ENCODE peak calls at places on chromosome X, in seven cellular contexts. E is pancreas; G is CD8-positive, alpha-beta T cell; W is RWPE1; V is substantia nigra; C is suprapubic skin; Q is IMR-90. O is an unnamed sample.
A peak's percentile ranks its signal among the peaks of the same experiment; 100 is the strongest.

GRCh38 chrX:73577368-73577767 is 14.4 kb downstream of the CHIC1 start:
- DNase-seq in G (no peak), Q (peak; percentile 75), C (no peak), E (no peak), V (no peak), W (peak; percentile 50), O (no peak)

GRCh38 chrX:55111578-55112254 is 22.9 kb downstream of the PAGE2 start:
- DNase-seq in G (no peak), W (no peak), Q (no peak), V (no peak), C (no peak), E (no peak), O (no peak)

GRCh38 chrX:44305921-44306320 is 37.6 kb downstream of the EFHC2 start:
- DNase-seq in C (no peak), Q (no peak), V (no peak), W (no peak), E (no peak), G (no peak), O (no peak)

GRCh38 chrX:55127692-55128091 is 38.9 kb downstream of the PAGE2 start:
- DNase-seq in C (no peak), G (no peak), W (no peak), Q (no peak), E (no peak), V (no peak), O (no peak)

GRCh38 chrX:31545726-31546125 is 473.9 kb upstream of the FTHL17 start:
- DNase-seq in C (no peak), Q (no peak), G (no peak), W (no peak), E (no peak), V (no peak), O (no peak)

GRCh38 chrX:153598541-153599191 is at the start of gene CCNQ:
- DNase-seq in G (no peak), V (peak; percentile 12), Q (peak; percentile 10), C (no peak), E (no peak), W (peak; percentile 14), O (no peak)

GRCh38 chrX:24113161-24113560 is 36.4 kb upstream of the ZFX start:
- DNase-seq in Q (peak; percentile 76), G (no peak), C (no peak), V (no peak), E (no peak), W (no peak), O (no peak)

GRCh38 chrX:81082649-81083048 is 119.1 kb downstream of the HMGN5 start:
- DNase-seq in E (no peak), V (no peak), C (no peak), G (no peak), W (no peak), Q (no peak), O (no peak)

GRCh38 chrX:21974011-21974385 is 33.5 kb downstream of the SMS start:
- DNase-seq in Q (no peak), W (peak; percentile 1), V (no peak), G (no peak), E (no peak), C (no peak), O (no peak)

GRCh38 chrX:153423652-153424051 is 12.4 kb downstream of the ZFP92 start:
- DNase-seq in G (no peak), W (no peak), Q (no peak), E (no peak), C (no peak), V (no peak), O (no peak)

GRCh38 chrX:115503099-115503498 is 57.9 kb upstream of the PLS3 start:
- DNase-seq in V (no peak), Q (no peak), E (no peak), C (no peak), W (no peak), G (no peak), O (no peak)

GRCh38 chrX:133994576-133994975 is 9.2 kb upstream of the GPC3 start:
- DNase-seq in V (no peak), Q (no peak), E (no peak), C (no peak), G (no peak), W (no peak), O (no peak)

GRCh38 chrX:2500091-2500680 is 590 bp downstream of the DHRSX start:
- DNase-seq in C (no peak), Q (peak; percentile 65), V (no peak), W (peak; percentile 33), E (peak; percentile 63), G (no peak), O (no peak)

GRCh38 chrX:107669276-107669675 is 41.0 kb downstream of the PRPS1 start:
- DNase-seq in E (no peak), G (no peak), V (no peak), W (no peak), C (no peak), Q (no peak), O (no peak)

GRCh38 chrX:77510007-77510406 is 62.8 kb downstream of the FGF16 start:
- DNase-seq in E (no peak), Q (peak; percentile 12), C (no peak), W (no peak), G (no peak), V (no peak), O (no peak)

GRCh38 chrX:153793291-153793690 is 884 bp downstream of the IDH3G start:
- DNase-seq in E (no peak), G (no peak), C (no peak), V (no peak), Q (no peak), W (no peak), O (no peak)

GRCh38 chrX:134545524-134545923 is 85.6 kb downstream of the HPRT1 start:
- DNase-seq in V (no peak), C (no peak), Q (no peak), E (no peak), W (no peak), G (no peak), O (no peak)

GRCh38 chrX:117517994-117518393 is 598.6 kb downstream of the KLHL13 start:
- DNase-seq in G (no peak), V (no peak), E (no peak), W (no peak), Q (no peak), C (no peak), O (no peak)

GRCh38 chrX:52216541-52216940 is 31.9 kb downstream of the MAGED4 start:
- DNase-seq in Q (no peak), E (no peak), W (no peak), C (no peak), V (no peak), G (no peak), O (no peak)

GRCh38 chrX:132631579-132632232 is 142.9 kb upstream of the MBNL3 start:
- DNase-seq in G (no peak), V (no peak), Q (peak; percentile 40), C (no peak), W (peak; percentile 7), E (no peak), O (no peak)

DNA sequence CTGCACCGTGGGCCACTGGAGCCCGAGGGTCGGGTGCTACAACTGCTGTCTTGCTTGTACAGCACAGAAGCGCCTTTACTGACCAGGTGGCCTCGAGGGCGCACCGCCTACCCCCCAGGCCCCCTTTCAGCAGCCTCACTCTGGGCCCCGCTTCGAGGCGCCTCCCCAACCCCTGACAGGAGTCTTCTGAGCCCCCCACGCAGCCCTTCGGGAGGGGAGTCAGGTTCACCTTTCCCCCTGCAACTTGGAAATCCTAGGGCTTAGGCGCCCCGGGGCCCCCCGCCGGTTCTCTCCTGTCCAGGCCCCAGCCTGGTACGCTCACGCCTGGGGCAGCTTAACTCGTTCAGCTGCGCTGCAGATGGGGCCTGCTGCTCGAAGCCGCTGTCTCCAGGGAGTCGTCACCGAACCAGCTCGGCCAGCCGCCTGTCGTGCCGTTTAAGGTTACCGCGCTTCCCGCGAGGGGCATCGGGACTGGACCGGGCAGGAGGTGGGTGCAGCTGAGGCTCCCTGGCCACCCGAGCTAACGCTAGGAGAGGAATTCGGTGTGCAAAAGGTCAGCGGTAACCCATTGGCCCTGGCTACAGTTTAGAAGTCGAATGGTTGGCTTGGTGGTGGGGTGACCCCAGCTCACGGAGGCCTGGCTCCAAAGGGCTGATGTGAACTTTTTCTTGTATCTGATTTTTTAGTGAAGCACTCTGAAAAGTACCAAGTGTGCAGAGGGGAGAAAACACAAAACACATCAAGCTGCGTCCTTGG is 58.9 kb upstream of the BCOR start:
- DNase-seq in Q (no peak), V (no peak), E (no peak), W (no peak), C (no peak), G (no peak), O (no peak)
- H3K27ac ChIP-seq in Q (no peak overlapping the region), V (no peak overlapping the region), E (no peak overlapping the region), W (peak overlapping the region; percentile 9), C (no peak overlapping the region), G (no peak overlapping the region), O (no peak overlapping the region)

DNA sequence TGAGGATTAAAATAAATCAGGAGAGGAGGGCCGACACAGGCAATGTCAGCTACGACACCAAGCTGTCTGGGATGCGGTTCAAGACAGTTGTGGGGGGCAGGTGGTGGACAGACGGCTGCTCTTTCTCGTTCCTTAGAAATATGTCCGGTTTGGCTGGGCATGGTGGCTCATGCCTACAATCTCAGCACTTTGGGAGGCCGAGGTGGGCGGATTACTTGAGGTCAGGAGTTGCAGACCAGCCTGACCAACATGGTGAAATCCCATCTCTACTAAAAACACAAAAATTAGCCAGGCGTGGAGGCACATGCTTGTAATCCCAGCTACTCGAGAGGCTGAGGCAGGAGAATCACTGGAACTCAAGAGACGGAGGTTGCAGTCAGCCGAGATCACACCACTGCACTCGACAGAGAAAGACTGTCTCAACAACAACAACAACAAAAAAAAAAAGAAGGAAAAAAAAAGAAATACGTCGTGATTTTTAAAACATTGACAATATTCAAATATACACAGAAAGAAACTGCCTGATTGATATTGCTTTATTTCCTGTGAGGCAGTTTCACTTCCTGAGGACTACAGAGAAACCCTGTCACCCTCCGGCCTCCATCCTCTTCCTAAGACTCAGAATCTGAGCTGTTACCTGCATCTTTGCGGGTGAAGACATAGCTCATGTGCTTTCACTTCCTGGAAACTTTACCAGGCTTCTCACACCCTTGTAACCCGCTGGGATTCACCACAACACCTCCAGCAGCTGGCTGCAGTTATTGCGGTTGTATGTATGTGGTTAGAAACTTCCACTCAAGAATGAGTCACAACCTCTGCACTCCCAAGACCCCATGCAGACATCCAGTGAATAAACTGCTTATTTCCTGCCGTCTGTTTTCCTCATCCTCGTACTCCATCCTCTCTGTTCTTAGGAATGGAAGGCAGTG is 63.8 kb upstream of the STS start:
- DNase-seq in E (no peak), W (peak; percentile 46), V (no peak), C (no peak), Q (peak; percentile 98), G (peak; percentile 71), O (no peak)
- H3K27ac ChIP-seq in E (no peak overlapping the region), W (peak overlapping the region; percentile 13), V (no peak overlapping the region), C (no peak overlapping the region), Q (no peak overlapping the region), G (no peak overlapping the region), O (no peak overlapping the region)

DNA sequence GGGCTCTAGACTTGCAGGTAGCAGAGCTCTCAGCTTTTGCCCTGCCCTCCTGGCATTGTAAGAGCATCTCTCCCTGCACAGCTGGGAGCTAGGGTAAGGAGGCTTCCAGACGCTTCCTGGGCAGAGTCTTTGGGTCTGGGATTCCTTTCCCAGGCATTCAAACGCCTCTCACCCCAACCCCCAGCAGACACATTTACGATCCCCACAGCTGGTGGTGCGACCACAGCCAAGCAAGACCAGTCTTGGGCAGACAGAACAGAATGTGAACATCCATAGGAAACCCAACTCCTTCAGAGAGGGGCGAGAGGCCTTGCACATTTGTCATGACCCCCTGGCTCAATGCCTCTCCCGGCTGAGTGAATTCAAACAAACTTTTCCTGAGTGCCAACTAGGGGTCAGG is 38.1 kb upstream of the CD99L2 start:
- DNase-seq in G (no peak), E (no peak), Q (no peak), C (no peak), W (no peak), V (no peak), O (no peak)
- H3K27ac ChIP-seq in G (no peak overlapping the region), E (no peak overlapping the region), Q (no peak overlapping the region), C (no peak overlapping the region), W (no peak overlapping the region), V (no peak overlapping the region), O (no peak overlapping the region)

GRCh38 chrX:72027914-72028307 is 103.8 kb downstream of the RTL5 start:
- DNase-seq in C (peak; percentile 4), W (no peak), E (no peak), Q (no peak), V (no peak), G (peak; percentile 43), O (no peak)
- H3K27ac ChIP-seq in C (no peak overlapping the region), W (no peak overlapping the region), E (no peak overlapping the region), Q (no peak overlapping the region), V (no peak overlapping the region), G (no peak overlapping the region), O (no peak overlapping the region)